ENCODE peak calls at places on chromosomes 11 and 22, in five cellular contexts. G, Z, A, H and E are unnamed samples.

GRCh38 chr11:4881860-4882500 is at the start of gene OR51T1:
- DNase-seq in A (no peak), Z (no peak), G (peak), H (no peak), E (no peak)

GRCh38 chr22:49192857-49193250 is 634.8 kb downstream of the BRD1 start:
- DNase-seq in Z (no peak), H (no peak), A (no peak), G (no peak), E (no peak)

GRCh38 chr11:28526406-28526751 is 418.2 kb downstream of the METTL15 start:
- DNase-seq in Z (no peak), G (no peak), A (no peak), H (no peak), E (no peak)

GRCh38 chr11:88534185-88534584 is 196.6 kb upstream of the CTSC start:
- DNase-seq in H (no peak), Z (no peak), A (no peak), G (no peak), E (no peak)

GRCh38 chr22:26743149-26743548 is 85.8 kb downstream of the MIAT start:
- DNase-seq in H (no peak), Z (no peak), A (no peak), G (no peak), E (no peak)

GRCh38 chr11:5591613-5592012 is 4.8 kb upstream of the TRIM6 start:
- DNase-seq in H (no peak), Z (no peak), G (no peak), A (no peak), E (no peak)

GRCh38 chr11:77104727-77105126 is 2.1 kb downstream of the OMP start:
- DNase-seq in G (no peak), H (no peak), Z (no peak), A (no peak), E (no peak)

GRCh38 chr11:114821626-114822025 is 143.3 kb downstream of the NXPE2 start:
- DNase-seq in Z (no peak), G (peak), A (no peak), H (no peak), E (no peak)

GRCh38 chr11:72813740-72814138 is 472 bp upstream of the ATG16L2 start:
- DNase-seq in Z (peak), H (peak), G (peak), A (peak), E (peak)

GRCh38 chr11:122036022-122036421 is 80.0 kb downstream of the BLID start:
- DNase-seq in Z (no peak), G (no peak), H (no peak), A (no peak), E (no peak)

GRCh38 chr11:8033791-8034585 is 46.9 kb downstream of the EIF3F start:
- DNase-seq in G (no peak), Z (no peak), A (no peak), H (no peak), E (no peak)

GRCh38 chr22:37571258-37571991 is 8.5 kb downstream of the LGALS2 start:
- DNase-seq in H (no peak), A (no peak), Z (no peak), G (no peak), E (peak)

GRCh38 chr11:63931045-63931444 is 7.8 kb upstream of the NAA40 start:
- DNase-seq in Z (no peak), G (no peak), H (no peak), A (no peak), E (no peak)

GRCh38 chr11:7525424-7525823 is 11.6 kb downstream of the PPFIBP2 start:
- DNase-seq in A (no peak), Z (no peak), H (no peak), G (no peak), E (no peak)

GRCh38 chr11:1218788-1219445 is 3.9 kb upstream of the MUC5B start:
- DNase-seq in H (no peak), Z (no peak), G (no peak), A (no peak), E (no peak)

GRCh38 chr11:81655351-81655750 is 1078.3 kb downstream of the FAM181B start:
- DNase-seq in Z (no peak), H (no peak), G (no peak), A (no peak), E (no peak)

GRCh38 chr11:73399159-73400090 is 23.2 kb downstream of the RELT start:
- DNase-seq in Z (no peak), G (no peak), H (no peak), A (no peak), E (no peak)

GRCh38 chr11:61700221-61700620 is 20.0 kb downstream of the DAGLA start:
- DNase-seq in A (no peak), G (peak), H (no peak), Z (no peak), E (peak)

GRCh38 chr22:26643368-26644100 is 13.9 kb upstream of the MIAT start:
- DNase-seq in A (no peak), Z (no peak), G (no peak), H (no peak), E (no peak)

GRCh38 chr11:17221968-17222367 is 14.2 kb upstream of the PIK3C2A start:
- DNase-seq in H (no peak), A (no peak), G (no peak), Z (no peak), E (no peak)

GRCh38 chr11:1008781-1009180 is 27.7 kb downstream of the MUC6 start:
- DNase-seq in A (no peak), H (no peak), Z (no peak), G (no peak), E (no peak)

GRCh38 chr22:22865311-22866072 is 22.1 kb upstream of the IGLL5 start:
- DNase-seq in H (no peak), G (no peak), Z (no peak), A (no peak), E (no peak)

GRCh38 chr11:67384851-67385366 is 6.9 kb upstream of the RAD9A start:
- DNase-seq in Z (no peak), G (no peak), A (no peak), H (no peak), E (no peak)

GRCh38 chr11:75577198-75577597 is 15.1 kb downstream of the SERPINH1 start:
- DNase-seq in G (peak), Z (no peak), A (peak), H (peak), E (peak)

GRCh38 chr22:22756109-22756508 is 111.7 kb downstream of the GGTLC2 start:
- DNase-seq in H (no peak), G (no peak), Z (no peak), A (no peak), E (no peak)

GRCh38 chr22:28802595-28803087 is 2.3 kb upstream of the XBP1 start:
- DNase-seq in Z (no peak), H (no peak), A (no peak), G (no peak), E (no peak)

GRCh38 chr22:19917389-19918138 is 24.0 kb upstream of the COMT start:
- DNase-seq in H (no peak), G (no peak), Z (no peak), A (no peak), E (no peak)

GRCh38 chr11:17810736-17811135 is 76.2 kb downstream of the KCNC1 start:
- DNase-seq in H (no peak), G (no peak), A (no peak), Z (no peak), E (no peak)

GRCh38 chr11:67031791-67032561 is 9.0 kb downstream of the SYT12 start:
- DNase-seq in G (no peak), Z (no peak), H (no peak), A (no peak), E (no peak)

GRCh38 chr11:67027483-67027930 is 4.6 kb downstream of the SYT12 start:
- DNase-seq in Z (peak), H (no peak), A (no peak), G (no peak), E (peak)